ENCODE peak calls at places on chromosomes 5 and 9, in ten cellular contexts. Z is breast epithelium, T is endothelial cell of umbilical vein, E is sigmoid colon, V is stomach, L is suprapubic skin, Y is HepG2, U is transverse colon, P is HCT116, Q is vagina. F is an unnamed sample.

GRCh38 chr5:173562451-173562850 is 54.0 kb downstream of the BOD1 start:
- DNase-seq in Y (no peak), L (no peak), P (no peak), E (no peak), Z (no peak), V (no peak), U (no peak), Q (no peak), T (no peak), F (no peak)

GRCh38 chr5:134511796-134512660 is 13.4 kb upstream of the JADE2 start:
- DNase-seq in U (peak; percentile 73), V (peak; percentile 67), P (no peak), Y (peak; percentile 74), L (peak; percentile 86), Z (peak; percentile 56), T (no peak), Q (no peak), E (peak; percentile 94), F (no peak)

GRCh38 chr5:75512383-75513074 is 838 bp downstream of the POLK start:
- DNase-seq in V (no peak), Y (peak; percentile 14), P (no peak), Q (no peak), L (no peak), T (no peak), E (no peak), Z (no peak), U (no peak), F (no peak)

GRCh38 chr9:120383999-120384924 is 195.7 kb downstream of the CDK5RAP2 start:
- DNase-seq in T (peak; percentile 71), E (peak; percentile 52), Z (peak; percentile 73), Y (peak; percentile 93), L (no peak), V (peak; percentile 88), Q (no peak), U (peak; percentile 37), P (no peak), F (peak; percentile 19)

GRCh38 chr5:71589903-71590302 is 2.8 kb downstream of the MCCC2 start:
- DNase-seq in E (no peak), Q (no peak), Z (no peak), U (no peak), L (no peak), V (no peak), P (no peak), T (no peak), Y (no peak), F (no peak)

GRCh38 chr9:97516111-97516510 is 14.6 kb downstream of the TMOD1 start:
- DNase-seq in T (no peak), U (no peak), P (no peak), Y (no peak), E (no peak), V (no peak), Z (no peak), L (no peak), Q (no peak), F (no peak)

GRCh38 chr9:75903785-75904360 is 13.4 kb downstream of the PCSK5 start:
- DNase-seq in U (peak; percentile 18), Q (no peak), L (no peak), E (peak; percentile 71), V (no peak), Y (no peak), T (peak; percentile 61), P (peak; percentile 48), Z (no peak), F (no peak)

GRCh38 chr9:18605763-18606162 is 131.8 kb downstream of the ADAMTSL1 start:
- DNase-seq in U (no peak), E (peak; percentile 73), Y (no peak), V (peak; percentile 37), L (no peak), Q (no peak), P (no peak), T (peak; percentile 52), Z (no peak), F (no peak)

GRCh38 chr5:31954091-31954490 is 220.0 kb downstream of the GOLPH3 start:
- DNase-seq in U (no peak), Q (no peak), Z (no peak), L (no peak), V (no peak), P (no peak), T (no peak), E (no peak), Y (no peak), F (no peak)

GRCh38 chr5:150352531-150353394 is 4.7 kb upstream of the TCOF1 start:
- DNase-seq in T (no peak), Q (no peak), V (no peak), P (no peak), E (no peak), Z (no peak), Y (no peak), U (no peak), L (no peak), F (no peak)

DNA sequence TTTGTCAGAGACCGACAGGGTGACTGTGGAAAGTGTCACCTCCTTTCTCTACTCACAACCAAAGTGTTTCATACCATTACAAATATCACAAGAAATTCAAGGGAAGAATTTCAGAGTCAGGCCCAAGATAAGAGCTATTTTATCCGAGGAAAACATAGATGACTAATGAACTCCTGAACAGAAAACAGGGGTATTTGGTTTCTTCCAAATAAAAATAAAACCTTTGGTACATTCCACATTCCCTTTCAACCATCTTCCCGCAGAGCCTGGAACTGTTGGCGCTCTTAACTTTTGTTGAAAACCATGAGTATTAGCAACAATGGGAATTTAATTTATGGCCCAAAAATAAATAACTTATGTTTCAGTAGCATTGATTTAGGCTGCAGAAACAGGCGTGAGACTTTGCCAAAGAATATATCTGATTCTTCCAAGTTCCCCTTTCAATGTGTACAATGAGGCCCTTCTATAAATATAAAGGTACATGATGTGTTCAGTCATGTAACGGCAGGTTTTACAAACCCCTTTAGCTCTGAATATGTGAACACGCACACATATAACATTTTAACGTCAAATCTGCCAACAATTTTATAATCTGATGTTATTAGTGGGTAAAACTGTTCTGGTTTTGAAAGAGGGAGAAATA is 69.5 kb downstream of the RETREG1 start:
- DNase-seq in L (no peak), P (no peak), V (no peak), U (no peak), T (no peak), Q (no peak), Z (no peak), E (no peak), Y (no peak), F (no peak)
- TF ChIP-seq POLR2AphosphoS5 in L (no peak), P (no peak), V (no peak), U (no peak), T (no peak), Q (no peak), Z (no peak), E (no peak), Y (no peak), F (no peak)

DNA sequence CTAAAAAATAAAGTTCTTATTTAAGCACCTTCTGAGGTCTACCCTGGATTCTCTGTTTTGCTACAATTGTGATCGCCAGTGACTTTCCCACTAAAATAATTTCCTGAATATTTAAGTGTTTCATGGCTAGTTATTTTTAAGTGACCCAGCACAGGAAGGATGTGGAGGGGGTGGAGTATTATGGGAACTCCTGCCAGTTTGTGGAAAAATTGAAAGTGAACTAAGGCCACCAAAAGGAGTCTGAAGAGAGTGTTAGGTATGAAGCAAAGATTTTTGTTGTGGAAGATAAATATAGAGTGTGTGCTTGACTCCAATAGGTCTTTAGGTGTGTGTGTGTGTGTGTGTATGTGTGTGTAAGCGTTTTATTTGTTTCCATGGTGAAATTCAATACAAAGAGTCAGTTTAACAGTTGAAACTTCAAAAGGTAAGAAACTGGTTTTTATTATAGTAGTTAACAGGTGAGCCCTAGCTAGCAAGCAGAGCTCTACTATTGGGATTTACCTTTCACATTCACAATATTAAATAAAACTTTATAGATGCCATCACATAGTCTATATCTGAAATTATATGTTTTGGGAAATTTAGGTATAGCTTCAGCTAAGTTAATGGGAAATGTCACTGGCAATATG is 25.6 kb downstream of the RASGRF2 start:
- DNase-seq in T (peak; percentile 88), V (no peak), E (no peak), Q (no peak), Y (no peak), U (no peak), P (no peak), L (no peak), Z (no peak), F (no peak)
- TF ChIP-seq POLR2A in T (no peak), V (no peak), E (no peak), Q (no peak), Y (no peak), U (no peak), P (no peak), L (no peak), Z (no peak), F (no peak)

DNA sequence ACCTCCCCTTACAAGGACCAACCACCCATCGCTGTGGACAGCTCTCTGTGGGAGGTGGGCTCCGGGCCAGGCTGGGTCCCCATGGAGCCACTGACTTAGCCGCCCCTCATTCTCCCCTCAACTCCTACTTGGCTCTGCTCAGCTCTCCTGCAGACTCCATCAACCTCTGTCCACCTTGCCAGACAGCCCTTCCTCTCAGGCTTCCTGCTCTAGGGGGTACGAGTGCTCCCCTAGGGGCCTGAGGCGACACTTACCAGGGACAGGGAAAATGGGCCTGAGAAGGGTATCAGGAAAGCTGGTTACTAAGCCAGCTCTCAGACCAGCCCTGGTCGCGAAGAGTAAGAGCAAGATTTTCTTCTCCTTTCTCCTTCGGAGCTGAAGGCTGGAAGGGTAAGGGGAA is 43.9 kb downstream of the SHB start:
- DNase-seq in T (peak; percentile 21), Z (no peak), U (no peak), Q (no peak), Y (no peak), L (no peak), P (no peak), V (no peak), E (no peak), F (no peak)
- H3K4me1 ChIP-seq in T (peaks cover 41% of the 10 kb centered on the region), Z (peaks cover 45% of the 10 kb centered on the region), U (peaks cover 56% of the 10 kb centered on the region), Q (peaks cover 65% of the 10 kb centered on the region), Y (peaks cover 100% of the 10 kb centered on the region), L (peaks cover 63% of the 10 kb centered on the region), P (peaks cover 64% of the 10 kb centered on the region), V (peaks cover 61% of the 10 kb centered on the region), E (no peaks in the 10 kb centered on the region), F (peaks cover 69% of the 10 kb centered on the region)

DNA sequence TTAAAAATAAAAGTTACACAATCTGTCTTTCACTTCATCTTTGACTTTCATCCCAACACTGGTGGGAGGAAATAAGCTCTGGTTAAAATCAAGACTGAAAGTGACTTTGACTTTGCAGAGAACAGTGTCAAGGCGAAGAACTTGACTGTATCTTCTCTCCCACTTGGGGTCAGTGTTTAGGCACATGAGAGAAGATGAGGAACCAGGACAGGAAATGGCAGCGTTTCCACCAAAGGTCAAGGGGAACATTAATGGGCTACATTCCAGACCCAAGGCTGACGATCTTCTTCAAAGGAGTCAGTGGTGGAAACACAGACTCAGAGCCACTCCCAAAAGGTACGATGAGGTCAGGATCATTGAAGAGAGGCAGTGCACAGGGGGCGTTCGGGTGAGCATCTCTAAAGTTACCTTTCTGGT is 409.5 kb downstream of the ARHGEF28 start:
- DNase-seq in L (no peak), Q (no peak), P (peak; percentile 36), Y (peak; percentile 49), U (no peak), E (no peak), T (peak; percentile 57), Z (no peak), V (no peak), F (no peak)
- TF ChIP-seq POLR2AphosphoS5 in L (no peak), Q (no peak), P (no peak), Y (no peak), U (no peak), E (no peak), T (no peak), Z (no peak), V (no peak), F (peak; percentile 44)

F was measured in upper lobe of left lung.